ENCODE peak calls at places on chromosomes 11 and 22, in ten cellular contexts. P is GM20000; R is B cell; Z is heart left ventricle; C is mucosa of descending colon; Q is IMR-90; J is lower leg skin; H is CD4-positive, alpha-beta T cell; M is colonic mucosa; N is HFFc6. V is an unnamed sample.

GRCh38 chr11:12397953-12398352 is 20.6 kb downstream of the PARVA start:
- DNase-seq in H (no peak), M (no peak), J (no peak), R (no peak), N (peak), Z (peak), Q (peak), C (no peak), P (no peak), V (no peak)

GRCh38 chr11:65573391-65574146 is 1.2 kb downstream of the FAM89B start:
- DNase-seq in N (no peak), H (no peak), C (peak), R (no peak), Q (no peak), M (peak), J (no peak), P (no peak), Z (no peak), V (no peak)

GRCh38 chr11:121630041-121630440 is 177.3 kb upstream of the SORL1-AS1 start:
- DNase-seq in N (peak), M (no peak), R (no peak), P (no peak), J (no peak), Z (no peak), C (no peak), H (no peak), Q (peak), V (no peak)

GRCh38 chr11:35376613-35377012 is 42.7 kb downstream of the SLC1A2 start:
- DNase-seq in J (no peak), Q (peak), N (peak), C (no peak), R (no peak), M (no peak), H (no peak), P (no peak), Z (no peak), V (no peak)

GRCh38 chr11:15289718-15290117 is 175.0 kb downstream of the INSC start:
- DNase-seq in C (no peak), J (no peak), N (no peak), Z (no peak), Q (no peak), M (no peak), P (no peak), H (no peak), R (no peak), V (no peak)

GRCh38 chr11:76791861-76792260 is 8.7 kb downstream of the TSKU start:
- DNase-seq in P (no peak), C (no peak), R (no peak), M (no peak), Q (peak), J (no peak), H (no peak), Z (no peak), N (peak), V (no peak)

GRCh38 chr22:40491990-40492631 is 121.7 kb downstream of the SGSM3 start:
- DNase-seq in J (peak), N (no peak), H (no peak), R (peak), Z (no peak), P (peak), C (no peak), Q (peak), M (no peak), V (peak)

GRCh38 chr11:40360206-40360798 is 1099.2 kb downstream of the LRRC4C start:
- DNase-seq in R (no peak), C (no peak), Q (no peak), M (no peak), P (no peak), Z (no peak), H (no peak), N (no peak), J (no peak), V (no peak)

GRCh38 chr11:2700415-2701211 is 819 bp upstream of the KCNQ1OT1 start:
- DNase-seq in P (peak), H (no peak), C (peak), Z (peak), R (peak), Q (no peak), M (peak), N (no peak), J (peak), V (peak)

GRCh38 chr11:33633251-33634003 is 67.2 kb downstream of the C11orf91 start:
- DNase-seq in J (no peak), Z (no peak), M (no peak), Q (peak), R (no peak), P (no peak), H (no peak), N (peak), C (no peak), V (no peak)

DNA sequence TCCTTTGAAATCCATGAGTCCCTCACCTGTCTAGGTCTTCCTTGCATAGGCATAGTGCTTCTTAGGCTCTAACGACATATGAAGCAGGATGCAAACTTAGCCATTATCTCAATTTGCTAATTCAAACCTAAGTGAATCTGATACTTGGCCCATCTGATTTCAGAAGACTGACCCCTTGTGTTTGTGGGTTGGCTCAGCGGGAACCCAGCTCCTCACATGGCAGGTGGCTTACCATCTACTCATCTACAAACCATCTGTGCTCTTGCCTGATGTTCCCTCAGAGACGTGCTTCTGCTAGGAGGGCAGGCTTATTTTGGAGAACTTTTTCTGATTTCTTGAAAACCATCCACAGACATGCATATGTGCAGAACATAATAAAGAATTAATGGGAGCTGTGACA is 15.2 kb downstream of the ELMOD1 start:
- DNase-seq in H (no peak), C (no peak), P (no peak), N (no peak), Z (no peak), R (no peak), Q (no peak), M (no peak), J (no peak), V (peak)
- TF ChIP-seq CTCF in H (no peak), C (no peak), P (no peak), N (peak), Z (no peak), R (no peak), Q (peak), M (no peak), J (no peak), V (no peak)

GRCh38 chr11:4994551-4994950 is at the start of gene OR51L1:
- DNase-seq in M (no peak), Z (no peak), H (no peak), R (no peak), C (no peak), J (no peak), N (no peak), P (no peak), Q (no peak), V (no peak)

GRCh38 chr11:4991066-4991465 is 3.6 kb upstream of the OR51L1 start:
- DNase-seq in J (no peak), H (no peak), N (no peak), M (no peak), R (no peak), Z (no peak), P (no peak), C (no peak), Q (peak), V (peak)
- TF ChIP-seq CTCF in J (no peak), H (no peak), N (no peak), M (no peak), R (no peak), Z (no peak), P (peak), C (no peak), Q (peak), V (peak)

DNA sequence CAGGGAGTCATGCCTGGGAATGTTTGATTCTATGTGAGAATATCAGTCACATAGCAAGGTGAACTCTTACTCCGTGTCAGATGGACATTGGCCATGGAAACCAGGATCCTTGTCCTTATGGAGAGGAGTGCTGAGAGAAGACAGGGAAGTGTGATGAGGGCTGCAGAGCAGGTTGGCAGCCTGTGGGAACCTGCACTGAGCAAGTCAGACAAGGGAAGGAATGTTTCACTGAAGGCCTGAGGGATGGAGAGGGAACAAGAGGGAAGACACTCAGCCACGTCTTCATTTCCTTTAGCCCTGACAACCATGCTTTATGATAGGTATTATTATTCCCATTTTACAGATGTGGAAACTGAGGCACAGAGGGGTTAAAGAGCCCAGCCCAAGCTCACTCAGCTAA is 38.4 kb upstream of the HORMAD2 start:
- DNase-seq in H (no peak), N (no peak), R (no peak), C (no peak), Z (no peak), M (no peak), Q (no peak), P (no peak), J (no peak), V (no peak)
- TF ChIP-seq CTCF in H (no peak), N (no peak), R (no peak), C (no peak), Z (no peak), M (no peak), Q (no peak), P (no peak), J (no peak), V (no peak)

DNA sequence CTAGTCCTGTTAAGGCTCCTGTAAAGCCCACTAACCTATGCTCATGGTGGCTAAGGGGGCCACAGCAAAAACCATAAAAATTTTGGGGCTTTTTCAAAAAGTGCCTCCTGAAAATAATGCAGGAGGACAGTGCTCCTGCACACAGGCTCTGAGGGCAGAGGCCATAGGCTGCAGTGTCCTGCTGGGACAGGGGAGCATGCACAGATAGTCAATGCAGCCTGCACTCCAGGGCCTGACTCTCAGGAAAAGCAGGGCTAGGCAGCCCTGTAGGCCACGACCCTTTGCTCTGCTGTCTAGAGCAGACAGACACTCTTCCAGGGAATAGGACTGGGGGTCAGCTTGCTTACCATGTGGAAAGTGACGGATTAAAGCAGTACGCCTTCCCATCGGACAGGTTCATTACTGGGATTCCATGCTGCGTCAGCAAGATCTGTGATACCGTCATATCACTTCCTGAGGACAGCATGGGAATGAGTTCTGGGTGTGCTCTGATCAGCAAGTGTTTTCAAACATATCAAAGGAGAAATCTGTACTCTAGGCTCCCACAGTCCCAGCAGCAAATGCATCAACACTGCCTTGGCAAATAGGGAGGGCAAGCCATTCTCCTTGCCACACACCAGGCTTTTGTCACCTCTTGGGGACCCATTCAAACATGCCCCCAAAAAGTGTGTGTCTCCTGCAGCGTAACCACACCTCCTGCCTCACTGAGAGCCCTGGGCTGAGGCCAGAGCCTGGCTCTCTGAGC is 64.1 kb upstream of the CLTCL1 start:
- DNase-seq in P (no peak), J (no peak), N (no peak), M (no peak), H (no peak), R (no peak), Q (no peak), C (no peak), Z (no peak), V (no peak)
- TF ChIP-seq CTCF in P (no peak), J (no peak), N (no peak), M (no peak), H (no peak), R (no peak), Q (no peak), C (no peak), Z (no peak), V (no peak)

V was measured in GM12865.